ENCODE peak calls at places on chromosomes 2 and 18, in five cellular contexts. Z is sigmoid colon, Y is HCT116, Q is A549, G is cardiac muscle cell. B is an unnamed sample. For H3K4me1, the result is how much of the 10 kb centered on the place peaks cover.

GRCh38 chr2:7929276-7929675 is 752.6 kb upstream of the ID2 start:
- DNase-seq in Q (no peak), Z (no peak), Y (no peak), G (no peak), B (no peak)

GRCh38 chr2:108945969-108946368 is 43.1 kb downstream of the EDAR start:
- DNase-seq in G (no peak), Y (no peak), Z (no peak), Q (no peak), B (peak)

GRCh38 chr2:55838653-55839052 is 84.9 kb downstream of the EFEMP1 start:
- DNase-seq in Q (peak), Z (no peak), G (no peak), Y (no peak), B (no peak)

GRCh38 chr2:207928079-207928478 is 97.2 kb downstream of the PLEKHM3 start:
- DNase-seq in Y (no peak), G (no peak), Z (no peak), Q (no peak), B (peak)

GRCh38 chr2:71668326-71669057 is 215.1 kb downstream of the DYSF start:
- DNase-seq in Q (no peak), G (no peak), Z (peak), Y (no peak), B (no peak)

GRCh38 chr2:205800804-205801203 is 118.5 kb downstream of the NRP2 start:
- DNase-seq in Z (peak), G (peak), Q (peak), Y (no peak), B (peak)

GRCh38 chr2:181989099-181989498 is 3.4 kb downstream of the PPP1R1C start:
- DNase-seq in Y (no peak), G (no peak), Z (no peak), Q (no peak), B (no peak)

GRCh38 chr2:241613018-241613780 is 23.8 kb downstream of the THAP4 start:
- DNase-seq in Q (no peak), Z (peak), Y (no peak), G (peak), B (no peak)

GRCh38 chr2:33133436-33133835 is 186.7 kb downstream of the LTBP1 start:
- DNase-seq in G (peak), Q (no peak), Z (peak), Y (no peak), B (no peak)

GRCh38 chr2:101341421-101341820 is 32.9 kb upstream of the RNF149 start:
- DNase-seq in Y (no peak), Z (no peak), G (no peak), Q (no peak), B (no peak)

GRCh38 chr2:33442528-33443069 is 33.9 kb upstream of the RASGRP3 start:
- DNase-seq in Z (no peak), G (peak), Q (no peak), Y (no peak), B (no peak)

GRCh38 chr2:28080911-28081310 is 190.4 kb downstream of the BABAM2 start:
- DNase-seq in Z (peak), Q (peak), Y (no peak), G (peak), B (no peak)

GRCh38 chr2:215699018-215699417 is 263.1 kb upstream of the FN1 start:
- DNase-seq in G (no peak), Z (no peak), Q (no peak), Y (no peak), B (no peak)

GRCh38 chr2:97663962-97664635 is at the start of gene ACTR1B:
- DNase-seq in G (peak), Z (peak), Y (peak), Q (peak), B (peak)
- TF ChIP-seq CTCF in G (peak), Z (peak), Y (peak), Q (peak), B (peak)

DNA sequence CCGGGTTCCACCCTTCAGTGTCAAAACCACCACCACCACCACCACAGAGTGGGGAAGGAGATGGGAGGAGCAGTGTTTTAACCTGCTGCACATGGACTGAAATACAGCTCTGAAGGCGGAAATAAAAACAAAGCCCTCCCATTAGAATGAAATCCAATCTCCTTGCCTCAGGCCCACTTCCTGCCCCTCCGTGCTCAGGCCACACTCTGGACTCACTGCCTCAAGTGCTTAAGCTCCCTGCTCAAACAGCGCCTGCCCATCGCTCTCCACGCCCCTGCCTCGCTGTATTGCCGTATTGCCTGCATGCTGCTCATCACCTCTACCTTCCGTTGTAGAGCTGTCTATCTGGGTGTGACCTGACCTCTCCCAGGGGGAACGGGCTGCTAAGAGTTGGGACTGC is 31.5 kb upstream of the NEB start:
- DNase-seq in Z (no peak), G (no peak), Q (no peak), Y (no peak), B (no peak)
- H3K4me1 ChIP-seq in Z (under half), G (under half), Q (under half), Y (under half), B (under half)

DNA sequence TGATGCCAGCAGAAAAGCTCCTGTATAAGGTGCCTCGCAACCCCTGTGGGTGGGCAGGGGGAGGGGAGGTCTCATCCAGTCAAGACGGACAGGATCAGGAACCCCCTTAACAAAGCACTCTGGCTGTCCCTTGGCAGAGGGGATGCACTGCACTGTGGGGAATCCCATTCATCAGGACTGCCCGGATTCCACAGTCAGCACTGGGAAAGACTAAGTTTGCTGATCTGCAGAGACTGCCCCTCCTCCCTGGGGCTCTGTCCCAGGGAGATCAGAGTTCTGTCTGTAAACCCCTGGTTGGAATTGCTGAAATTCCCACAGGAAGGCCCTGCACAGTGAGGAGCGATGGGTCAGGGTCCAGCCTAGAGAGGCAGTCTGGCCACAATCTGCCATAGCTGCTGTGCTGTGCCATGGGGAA is 149.5 kb upstream of the RBBP8 start:
- DNase-seq in Y (no peak), Q (no peak), Z (no peak), G (no peak), B (no peak)
- TF ChIP-seq CTCF in Y (no peak), Q (no peak), Z (no peak), G (no peak), B (no peak)

DNA sequence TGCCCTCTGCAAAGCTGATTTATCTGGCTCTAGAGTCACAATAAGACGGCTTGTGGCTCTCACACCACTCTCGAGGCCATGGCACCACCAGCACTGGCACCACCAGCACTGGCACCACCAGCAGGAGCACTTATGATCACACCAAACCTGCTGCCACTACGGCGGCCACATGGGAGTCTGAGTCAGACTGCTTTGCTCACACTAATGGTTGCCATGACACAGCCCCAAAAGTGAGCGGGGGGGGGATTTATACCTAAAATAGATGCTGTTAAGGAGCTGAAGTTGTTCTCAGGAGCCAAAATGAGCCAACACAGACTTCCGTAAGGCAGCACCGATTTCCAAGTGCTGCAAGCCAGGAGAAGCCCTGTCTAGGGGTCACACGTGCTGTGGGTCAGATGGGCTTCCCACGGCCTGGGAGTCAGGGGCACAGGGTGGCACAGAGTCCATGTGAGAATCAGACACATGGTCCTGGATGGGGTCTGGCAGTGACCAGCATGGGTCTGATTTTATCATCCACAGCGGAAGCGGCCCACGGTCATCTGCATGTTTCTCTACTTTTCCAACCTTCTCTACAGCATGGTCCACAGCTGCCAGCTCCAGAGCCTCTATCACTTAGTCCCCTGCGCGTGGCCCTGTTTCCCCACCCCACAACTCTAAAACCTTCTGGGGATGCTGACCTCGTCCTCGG is 16.7 kb downstream of the DNMT3A start:
- DNase-seq in Q (no peak), Y (no peak), G (peak), Z (peak), B (peak)
- H3K4me1 ChIP-seq in Q (under half), Y (under half), G (under half), Z (half or more), B (under half)

GRCh38 chr2:185108588-185108987 is 510.3 kb downstream of the ZNF804A start:
- DNase-seq in Q (no peak), G (no peak), Y (no peak), Z (no peak), B (no peak)
- TF ChIP-seq CTCF in Q (no peak), G (no peak), Y (no peak), Z (no peak), B (no peak)

DNA sequence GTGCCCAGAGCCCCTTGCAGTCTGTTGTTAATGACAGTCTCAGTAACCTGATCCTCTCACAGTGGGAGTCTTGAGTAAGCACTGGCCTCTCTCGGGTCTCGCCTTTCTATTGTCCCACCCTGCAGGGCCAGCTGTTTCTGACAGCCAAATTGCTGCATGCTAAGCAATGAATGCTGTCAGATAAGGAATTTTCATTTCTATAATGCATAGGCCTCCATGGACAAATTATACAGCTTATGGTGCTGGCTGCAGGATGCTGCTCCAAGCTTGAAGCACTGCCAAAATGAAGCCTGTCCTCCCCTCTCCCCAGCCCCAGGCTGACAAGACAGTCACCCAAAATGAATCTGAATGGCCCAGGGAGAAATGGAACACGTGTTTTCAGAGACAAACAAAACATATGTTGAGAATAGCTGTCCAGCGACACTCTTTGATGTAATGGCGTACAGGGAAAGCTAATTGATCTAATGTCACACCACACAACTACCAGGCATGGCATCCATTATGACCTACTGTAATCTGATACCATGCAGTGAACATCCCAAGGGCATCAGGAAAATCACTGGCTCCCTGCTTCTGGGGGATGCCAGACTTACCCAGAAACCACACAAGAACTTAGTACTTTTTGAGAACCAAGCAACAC is 36.8 kb downstream of the ACVR1 start:
- DNase-seq in Z (no peak), Y (no peak), G (peak), Q (no peak), B (no peak)
- H3K4me1 ChIP-seq in Z (under half), Y (under half), G (under half), Q (half or more), B (under half)

GRCh38 chr18:10787293-10787901 is 261.6 kb downstream of the NAPG start:
- DNase-seq in G (peak), Y (peak), Q (peak), Z (peak), B (peak)

GRCh38 chr18:10783941-10784340 is 258.1 kb downstream of the NAPG start:
- DNase-seq in Z (no peak), G (no peak), Y (no peak), Q (no peak), B (no peak)

GRCh38 chr18:10785798-10786197 is 260.0 kb downstream of the NAPG start:
- DNase-seq in Q (no peak), Y (no peak), Z (no peak), G (no peak), B (no peak)

DNA sequence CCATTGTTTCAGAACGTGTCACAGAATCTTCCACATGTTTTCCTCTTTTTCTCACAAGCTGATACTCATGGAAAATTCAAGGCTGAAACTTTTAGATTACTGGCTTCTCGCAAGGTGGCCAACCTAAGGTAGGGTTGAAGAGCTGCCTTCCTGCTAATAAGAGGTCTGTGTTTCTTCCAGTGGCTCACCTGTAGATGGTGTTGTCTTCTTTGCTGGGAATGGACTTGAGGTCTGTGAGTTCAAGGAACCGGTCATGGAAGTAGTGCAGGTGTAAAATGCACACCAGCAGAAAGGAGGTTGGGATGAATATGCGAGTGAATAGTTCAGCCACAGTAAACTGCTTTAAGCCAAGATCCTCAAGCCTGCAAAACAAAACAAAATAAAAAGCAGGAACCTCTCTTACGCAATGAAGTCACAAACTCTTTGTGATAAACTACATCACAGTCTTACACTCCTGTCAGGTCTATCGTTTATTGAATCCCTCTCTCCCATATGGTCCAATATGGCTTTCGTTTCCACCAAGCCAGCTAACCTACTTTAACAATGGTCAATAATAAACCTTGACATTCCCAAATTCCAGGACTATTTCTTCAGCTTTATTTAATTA is 258.9 kb downstream of the NAPG start:
- DNase-seq in Z (no peak), Y (no peak), G (no peak), Q (no peak), B (no peak)
- TF ChIP-seq CTCF in Z (no peak), Y (no peak), G (no peak), Q (no peak), B (no peak)

B was measured in mucosa of descending colon.